ENCODE peak calls at places on chromosomes 16 and 17, in nine cellular contexts. L, U, B, N, V, K, M, P and X are unnamed samples.

GRCh38 chr16:69467531-69468204 is 43.2 kb downstream of the CYB5B start:
- DNase-seq in L (no peak), U (no peak), B (no peak), N (no peak), V (no peak), K (no peak), M (no peak), P (no peak), X (no peak)

GRCh38 chr17:49990921-49991320 is 4.1 kb downstream of the DLX3 start:
- DNase-seq in L (peak; percentile 24), U (no peak), B (no peak), N (no peak), V (no peak), K (no peak), M (no peak), P (no peak), X (no peak)

GRCh38 chr17:77690271-77691161 is 268.0 kb upstream of the TNRC6C start:
- DNase-seq in L (peak; percentile 88), U (no peak), B (no peak), N (peak; percentile 51), V (peak; percentile 20), K (no peak), M (no peak), P (no peak), X (no peak)

GRCh38 chr17:46977750-46978488 is 1.1 kb downstream of the RPRML start:
- DNase-seq in L (no peak), U (no peak), B (no peak), N (no peak), V (no peak), K (no peak), M (no peak), P (no peak), X (no peak)

GRCh38 chr16:6335072-6335471 is 997.6 kb upstream of the RBFOX1 start:
- DNase-seq in L (peak; percentile 34), U (no peak), B (no peak), N (no peak), V (no peak), K (no peak), M (no peak), P (peak; percentile 51), X (no peak)

GRCh38 chr17:8190506-8190905 is 526 bp upstream of the BORCS6 start:
- DNase-seq in L (no peak), U (no peak), B (no peak), N (no peak), V (no peak), K (no peak), M (no peak), P (no peak), X (no peak)

GRCh38 chr17:76161113-76161512 is 20.1 kb upstream of the FOXJ1 start:
- DNase-seq in L (no peak), U (peak; percentile 54), B (no peak), N (no peak), V (no peak), K (no peak), M (no peak), P (no peak), X (no peak)

GRCh38 chr16:85350973-85351372 is 238.7 kb upstream of the CIBAR2 start:
- DNase-seq in L (peak; percentile 88), U (peak; percentile 94), B (peak; percentile 92), N (peak; percentile 85), V (peak; percentile 90), K (no peak), M (peak; percentile 98), P (peak; percentile 97), X (peak; percentile 95)

GRCh38 chr17:74816883-74817620 is 40.9 kb upstream of the NAT9 start:
- DNase-seq in L (no peak), U (no peak), B (no peak), N (no peak), V (no peak), K (no peak), M (no peak), P (no peak), X (no peak)

GRCh38 chr16:3609895-3610697 is 1.3 kb downstream of the SLX4 start:
- DNase-seq in L (no peak), U (peak; percentile 24), B (no peak), N (no peak), V (no peak), K (no peak), M (no peak), P (no peak), X (no peak)

GRCh38 chr17:4833941-4834501 is 881 bp downstream of the MINK1 start:
- DNase-seq in L (peak; percentile 44), U (peak; percentile 53), B (peak; percentile 26), N (peak; percentile 35), V (peak; percentile 52), K (no peak), M (peak; percentile 58), P (peak; percentile 41), X (no peak)

GRCh38 chr17:5584383-5584951 is at the start of gene NLRP1:
- DNase-seq in L (peak; percentile 35), U (peak; percentile 97), B (peak; percentile 30), N (peak; percentile 96), V (peak; percentile 87), K (peak; percentile 85), M (peak; percentile 77), P (peak; percentile 95), X (peak; percentile 78)

GRCh38 chr16:53541326-53541725 is 38.3 kb upstream of the AKTIP start:
- DNase-seq in L (no peak), U (peak; percentile 82), B (no peak), N (peak; percentile 25), V (no peak), K (no peak), M (no peak), P (no peak), X (no peak)

GRCh38 chr16:1613728-1614225 is 1.6 kb downstream of the CRAMP1 start:
- DNase-seq in L (no peak), U (peak; percentile 22), B (no peak), N (peak; percentile 47), V (peak; percentile 46), K (no peak), M (peak; percentile 39), P (no peak), X (no peak)

GRCh38 chr16:50273382-50273690 is 7.0 kb downstream of the ADCY7 start:
- DNase-seq in L (no peak), U (no peak), B (no peak), N (no peak), V (peak; percentile 4), K (no peak), M (no peak), P (no peak), X (no peak)

GRCh38 chr17:48100591-48101011 is 677 bp downstream of the CBX1 start:
- DNase-seq in L (peak; percentile 73), U (peak; percentile 67), B (no peak), N (peak; percentile 52), V (peak; percentile 67), K (no peak), M (peak; percentile 81), P (peak; percentile 67), X (peak; percentile 36)

GRCh38 chr17:74202879-74203432 is 522 bp upstream of the RPL38 start:
- DNase-seq in L (no peak), U (no peak), B (no peak), N (no peak), V (no peak), K (no peak), M (no peak), P (no peak), X (no peak)

GRCh38 chr17:82977586-82977985 is 101.8 kb upstream of the METRNL start:
- DNase-seq in L (no peak), U (no peak), B (no peak), N (no peak), V (no peak), K (no peak), M (no peak), P (no peak), X (no peak)

GRCh38 chr17:12528036-12528435 is 137.7 kb upstream of the MYOCD start:
- DNase-seq in L (no peak), U (no peak), B (no peak), N (no peak), V (no peak), K (no peak), M (no peak), P (no peak), X (no peak)

GRCh38 chr16:21001262-21001661 is 100.7 kb downstream of the LYRM1 start:
- DNase-seq in L (peak; percentile 26), U (peak; percentile 26), B (no peak), N (no peak), V (peak; percentile 37), K (no peak), M (no peak), P (peak; percentile 15), X (no peak)

GRCh38 chr16:57883953-57884654 is 81.8 kb upstream of the KIFC3 start:
- DNase-seq in L (no peak), U (no peak), B (no peak), N (peak; percentile 12), V (no peak), K (no peak), M (no peak), P (no peak), X (no peak)

GRCh38 chr17:43877031-43877430 is 30.1 kb downstream of the CD300LG start:
- DNase-seq in L (no peak), U (no peak), B (no peak), N (no peak), V (no peak), K (no peak), M (no peak), P (no peak), X (no peak)

GRCh38 chr16:10178079-10178478 is 4.1 kb downstream of the GRIN2A start:
- DNase-seq in L (no peak), U (no peak), B (no peak), N (no peak), V (no peak), K (no peak), M (peak; percentile 9), P (no peak), X (no peak)

GRCh38 chr17:74276561-74277009 is 2.6 kb downstream of the DNAI2 start:
- DNase-seq in L (no peak), U (peak; percentile 79), B (peak; percentile 84), N (no peak), V (no peak), K (no peak), M (no peak), P (no peak), X (peak; percentile 83)

GRCh38 chr17:83125515-83126274 is 46.3 kb downstream of the METRNL start:
- DNase-seq in L (no peak), U (no peak), B (no peak), N (peak; percentile 85), V (peak; percentile 52), K (no peak), M (no peak), P (no peak), X (no peak)

GRCh38 chr17:56292010-56292409 is 138.7 kb downstream of the ANKFN1 start:
- DNase-seq in L (no peak), U (no peak), B (no peak), N (peak; percentile 72), V (no peak), K (no peak), M (peak; percentile 82), P (peak; percentile 94), X (no peak)

GRCh38 chr17:48644910-48645557 is 18.9 kb upstream of the HOXB9 start:
- DNase-seq in L (peak; percentile 17), U (no peak), B (no peak), N (no peak), V (peak; percentile 17), K (no peak), M (no peak), P (no peak), X (no peak)